ENCODE peak calls at places on chromosomes 16 and 17, in six cellular contexts. U is dorsolateral prefrontal cortex, N is prostate gland, O is upper lobe of left lung, T is A549, J is keratinocyte. R is an unnamed sample.

GRCh38 chr16:70717065-70717464 is 31.2 kb upstream of the MTSS2 start:
- DNase-seq in U (no peak), J (no peak), O (peak), N (no peak), T (no peak), R (no peak)

GRCh38 chr16:31179747-31180458 is at the start of gene FUS:
- DNase-seq in T (peak), U (peak), N (peak), J (peak), O (peak), R (peak)

GRCh38 chr17:73511716-73512115 is 132.5 kb downstream of the SDK2 start:
- DNase-seq in N (no peak), U (no peak), O (no peak), T (no peak), J (no peak), R (no peak)

GRCh38 chr16:86324320-86324719 is 186.0 kb upstream of the FOXF1 start:
- DNase-seq in O (peak), N (no peak), T (no peak), J (no peak), U (no peak), R (no peak)

GRCh38 chr16:81647527-81647926 is 131.6 kb upstream of the PLCG2 start:
- DNase-seq in O (peak), U (no peak), T (peak), J (peak), N (no peak), R (no peak)

GRCh38 chr17:50181601-50182345 is 16.0 kb downstream of the SGCA start:
- DNase-seq in J (no peak), N (no peak), O (no peak), U (no peak), T (no peak), R (no peak)

GRCh38 chr17:74133726-74134125 is 69.8 kb upstream of the RPL38 start:
- DNase-seq in O (no peak), T (no peak), J (no peak), U (no peak), N (no peak), R (no peak)

GRCh38 chr17:13395346-13395745 is 206.4 kb downstream of the HS3ST3A1 start:
- DNase-seq in U (no peak), J (no peak), T (no peak), N (no peak), O (no peak), R (peak)

GRCh38 chr17:27895110-27895895 is 2.1 kb upstream of the LYRM9 start:
- DNase-seq in J (no peak), O (no peak), T (no peak), N (no peak), U (no peak), R (no peak)

GRCh38 chr16:66475232-66475631 is 48.1 kb downstream of the BEAN1 start:
- DNase-seq in U (no peak), T (no peak), O (no peak), N (no peak), J (no peak), R (no peak)

GRCh38 chr17:3851461-3852100 is 5.5 kb upstream of the NCBP3 start:
- DNase-seq in J (no peak), U (no peak), O (peak), T (no peak), N (no peak), R (no peak)

GRCh38 chr17:36616391-36617029 is 15.1 kb downstream of the MRM1 start:
- DNase-seq in T (no peak), N (no peak), U (no peak), J (no peak), O (no peak), R (no peak)

GRCh38 chr17:57589151-57590034 is 155.7 kb downstream of the CCDC182 start:
- DNase-seq in U (no peak), J (no peak), N (no peak), T (no peak), O (no peak), R (no peak)

GRCh38 chr17:43779145-43780125 is 658 bp upstream of the DUSP3 start:
- DNase-seq in O (no peak), J (no peak), T (peak), N (no peak), U (no peak), R (no peak)

GRCh38 chr16:25177831-25178688 is 38.7 kb upstream of the AQP8 start:
- DNase-seq in U (no peak), J (no peak), O (peak), N (no peak), T (no peak), R (no peak)

GRCh38 chr17:64170286-64170685 is 40.3 kb upstream of the ERN1 start:
- DNase-seq in J (no peak), N (no peak), T (no peak), O (peak), U (no peak), R (no peak)

GRCh38 chr17:6551909-6552768 is 4.2 kb downstream of the PITPNM3 start:
- DNase-seq in U (no peak), O (no peak), T (no peak), N (peak), J (peak), R (no peak)

GRCh38 chr16:73298562-73298961 is 250.6 kb upstream of the ZFHX3 start:
- DNase-seq in J (no peak), U (no peak), T (no peak), N (no peak), O (no peak), R (no peak)

GRCh38 chr16:11833951-11834695 is 17.2 kb downstream of the RSL1D1 start:
- DNase-seq in T (peak), U (no peak), J (no peak), O (no peak), N (no peak), R (peak)

GRCh38 chr17:31674305-31674704 is 184.7 kb downstream of the COPRS start:
- DNase-seq in N (no peak), J (peak), O (no peak), U (no peak), T (no peak), R (no peak)

GRCh38 chr16:69727916-69728270 is 1.5 kb upstream of the NQO1 start:
- DNase-seq in J (no peak), T (no peak), U (no peak), O (peak), N (no peak), R (no peak)

GRCh38 chr16:82506734-82507133 is 120.0 kb upstream of the CDH13 start:
- DNase-seq in J (no peak), T (no peak), O (no peak), N (no peak), U (no peak), R (no peak)

GRCh38 chr17:12549499-12549901 is 116.2 kb upstream of the MYOCD start:
- DNase-seq in J (no peak), N (no peak), O (no peak), U (no peak), T (no peak), R (no peak)

GRCh38 chr17:76102944-76103273 is 678 bp downstream of the EXOC7 start:
- DNase-seq in T (no peak), O (no peak), N (peak), J (no peak), U (no peak), R (no peak)

GRCh38 chr17:73042225-73042624 is 50.3 kb downstream of the SLC39A11 start:
- DNase-seq in T (no peak), J (no peak), U (no peak), N (no peak), O (no peak), R (no peak)

GRCh38 chr16:49556252-49557069 is 182.9 kb downstream of the C16orf78 start:
- DNase-seq in T (peak), O (no peak), U (no peak), J (no peak), N (no peak), R (peak)

GRCh38 chr17:17506893-17507464 is 10.8 kb upstream of the RASD1 start:
- DNase-seq in U (no peak), N (no peak), J (no peak), T (no peak), O (no peak), R (no peak)

GRCh38 chr17:34255841-34256240 is 756 bp downstream of the CCL2 start:
- DNase-seq in T (no peak), N (no peak), U (no peak), J (no peak), O (no peak), R (no peak)

GRCh38 chr17:1153795-1154546 is 25.8 kb downstream of the ABR start:
- DNase-seq in O (peak), U (peak), N (no peak), T (peak), J (no peak), R (no peak)

GRCh38 chr17:40209404-40210093 is 9.6 kb upstream of the WIPF2 start:
- DNase-seq in N (no peak), T (no peak), O (no peak), U (no peak), J (no peak), R (no peak)

GRCh38 chr16:62392698-62393097 is 356.5 kb upstream of the CDH8 start:
- DNase-seq in N (no peak), O (peak), J (no peak), U (no peak), T (no peak), R (no peak)

GRCh38 chr17:37818689-37819088 is 73.8 kb upstream of the HNF1B start:
- DNase-seq in U (no peak), J (peak), N (peak), O (no peak), T (peak), R (no peak)

GRCh38 chr17:80847506-80848230 is 144.0 kb upstream of the CHMP6 start:
- DNase-seq in T (no peak), N (no peak), J (no peak), O (peak), U (no peak), R (no peak)

GRCh38 chr16:78040396-78040795 is 18.0 kb downstream of the CLEC3A start:
- DNase-seq in T (no peak), U (no peak), J (no peak), O (no peak), N (no peak), R (no peak)

GRCh38 chr17:33848433-33848832 is 406.7 kb upstream of the CCL2 start:
- DNase-seq in O (no peak), N (no peak), T (no peak), U (no peak), J (no peak), R (no peak)

GRCh38 chr16:87246269-87247065 is 70.7 kb downstream of the C16orf95 start:
- DNase-seq in N (no peak), O (no peak), J (no peak), U (no peak), T (no peak), R (no peak)

GRCh38 chr17:19327039-19327776 is 35.3 kb downstream of the B9D1 start:
- DNase-seq in U (peak), T (peak), J (peak), O (no peak), N (no peak), R (peak)

GRCh38 chr16:89041571-89042481 is 51.8 kb upstream of the ACSF3 start:
- DNase-seq in O (peak), N (no peak), J (no peak), T (no peak), U (no peak), R (no peak)

DNA sequence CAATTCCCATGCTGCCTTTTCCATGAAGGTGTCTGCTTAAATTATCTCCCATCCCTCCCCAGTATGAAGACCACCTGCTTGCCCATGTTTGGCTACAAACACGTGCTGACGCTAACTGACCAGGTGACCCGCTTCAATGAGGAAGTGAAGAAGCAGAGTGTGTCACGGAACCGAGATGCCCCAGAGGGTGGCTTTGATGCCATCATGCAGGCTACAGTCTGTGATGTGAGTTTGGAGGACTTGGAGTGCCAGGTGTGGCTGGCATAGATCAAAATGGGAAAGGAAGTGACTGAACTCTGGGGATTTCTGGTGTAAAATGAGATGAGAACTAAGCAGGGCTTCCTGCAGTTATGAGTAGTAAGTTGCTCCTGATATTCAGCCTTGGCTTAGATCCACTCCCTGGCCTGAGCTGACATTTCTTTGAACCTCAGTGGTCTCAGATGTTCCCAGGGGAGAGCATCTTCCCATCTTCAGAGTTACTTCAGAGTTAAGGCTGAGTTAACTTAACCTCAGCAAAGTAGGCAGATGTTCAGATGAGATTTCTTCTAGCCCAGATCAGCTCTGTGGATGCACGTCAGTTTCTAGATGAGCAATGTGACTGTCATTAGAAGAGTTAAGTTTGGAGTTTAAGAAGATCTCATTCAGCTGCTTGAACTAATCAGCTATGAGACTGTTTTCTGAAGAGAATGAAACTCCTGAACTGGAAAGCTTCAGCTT is 32.7 kb downstream of the ITGB3 start:
- DNase-seq in U (no peak), J (no peak), O (no peak), N (no peak), T (no peak), R (peak)
- H3K4me3 ChIP-seq in U (no peak), J (no peak), O (no peak), N (no peak), T (no peak), R (no peak)

GRCh38 chr17:79415909-79416308 is 194.9 kb downstream of the RBFOX3 start:
- DNase-seq in O (peak), T (no peak), U (no peak), J (no peak), N (no peak), R (no peak)
- H3K4me3 ChIP-seq in O (no peak), T (no peak), U (no peak), J (no peak), N (no peak), R (no peak)

GRCh38 chr17:45197555-45198334 is 23.9 kb upstream of the FMNL1 start:
- DNase-seq in N (peak), O (peak), J (peak), T (peak), U (peak), R (peak)
- H3K4me3 ChIP-seq in N (no peak), O (no peak), J (no peak), T (no peak), U (no peak), R (no peak)

GRCh38 chr16:75379911-75380847 is 53.1 kb downstream of the CFDP1 start:
- DNase-seq in O (no peak), N (no peak), J (no peak), U (no peak), T (no peak), R (no peak)
- H3K4me3 ChIP-seq in O (no peak), N (no peak), J (no peak), U (no peak), T (no peak), R (no peak)

GRCh38 chr17:16468428-16468992 is 23.5 kb downstream of the LRRC75A start:
- DNase-seq in O (no peak), T (no peak), J (no peak), U (no peak), N (peak), R (no peak)

GRCh38 chr17:16466407-16466806 is 25.6 kb downstream of the LRRC75A start:
- DNase-seq in N (no peak), J (no peak), U (no peak), T (no peak), O (no peak), R (no peak)

GRCh38 chr17:16467044-16467443 is 24.9 kb downstream of the LRRC75A start:
- DNase-seq in T (no peak), N (no peak), J (no peak), O (no peak), U (no peak), R (no peak)

GRCh38 chr17:16465861-16466338 is 26.1 kb downstream of the LRRC75A start:
- DNase-seq in O (no peak), U (no peak), N (no peak), T (no peak), J (no peak), R (no peak)

DNA sequence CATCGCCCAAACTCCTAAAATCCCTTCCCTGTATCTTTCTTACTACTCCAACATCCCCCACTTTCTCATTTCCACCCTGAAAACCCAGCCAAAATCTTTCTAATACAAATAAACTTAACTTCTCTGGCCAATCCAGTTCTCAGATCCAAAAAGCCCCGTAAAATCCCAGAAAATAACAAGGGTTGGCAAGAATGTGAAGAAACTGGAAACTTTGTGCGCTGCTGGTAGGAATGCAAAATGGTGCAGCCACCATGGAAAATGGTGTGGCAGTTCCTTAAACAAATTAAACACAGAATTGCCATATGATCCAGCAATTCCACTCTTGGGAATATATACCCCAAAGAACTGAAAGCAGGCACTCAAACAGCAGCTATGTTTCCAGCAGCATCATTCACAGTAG is 24.1 kb downstream of the LRRC75A start:
- DNase-seq in U (no peak), T (no peak), O (no peak), J (no peak), N (no peak), R (no peak)
- H3K4me3 ChIP-seq in U (no peak), T (no peak), O (no peak), J (no peak), N (no peak), R (no peak)

GRCh38 chr16:23701045-23701444 is 12.0 kb downstream of the ERN2 start:
- DNase-seq in O (no peak), N (no peak), J (no peak), U (no peak), T (no peak), R (no peak)

GRCh38 chr16:23700093-23700492 is 12.9 kb downstream of the ERN2 start:
- DNase-seq in U (no peak), J (no peak), T (no peak), O (no peak), N (no peak), R (no peak)

GRCh38 chr16:23700509-23700908 is 12.5 kb downstream of the ERN2 start:
- DNase-seq in O (peak), U (no peak), N (no peak), T (no peak), J (no peak), R (no peak)

GRCh38 chr16:23695756-23696155 is 17.1 kb downstream of the PLK1 start:
- DNase-seq in O (no peak), J (no peak), T (no peak), U (no peak), N (no peak), R (no peak)

GRCh38 chr16:23699100-23699499 is 13.9 kb downstream of the ERN2 start:
- DNase-seq in U (no peak), J (no peak), T (peak), O (no peak), N (no peak), R (no peak)
- H3K4me3 ChIP-seq in U (no peak), J (no peak), T (no peak), O (no peak), N (no peak), R (no peak)